ENCODE peak calls at places on chromosomes 13 and 19, in nine cellular contexts. U, W, G, P, Z, D, X, N and F are unnamed samples.

GRCh38 chr13:64369121-64369520 is 2861.0 kb downstream of the PCDH9 start:
- DNase-seq in W (no peak), U (no peak), G (no peak), D (no peak), X (no peak), Z (no peak), P (no peak), N (no peak), F (no peak)

GRCh38 chr13:45361596-45362206 is 20.7 kb upstream of the TPT1 start:
- DNase-seq in P (no peak), N (no peak), Z (no peak), W (peak), X (no peak), U (no peak), G (no peak), D (peak), F (no peak)

GRCh38 chr13:20546559-20546958 is 20.4 kb upstream of the IFT88 start:
- DNase-seq in U (no peak), X (no peak), D (no peak), N (no peak), W (no peak), G (no peak), P (no peak), Z (no peak), F (no peak)

GRCh38 chr19:2733930-2734588 is 5.8 kb downstream of the SLC39A3 start:
- DNase-seq in G (no peak), X (no peak), P (no peak), U (no peak), Z (no peak), N (no peak), W (no peak), D (no peak), F (no peak)

GRCh38 chr19:48461982-48462655 is 6.7 kb downstream of the KCNJ14 start:
- DNase-seq in P (no peak), D (no peak), X (no peak), W (no peak), N (peak), G (no peak), U (no peak), Z (no peak), F (no peak)

GRCh38 chr19:17469092-17469370 is 1.3 kb upstream of the SLC27A1 start:
- DNase-seq in G (no peak), U (no peak), P (no peak), Z (no peak), X (no peak), N (no peak), D (no peak), W (no peak), F (no peak)

GRCh38 chr19:15623711-15624318 is 8.8 kb downstream of the CYP4F8 start:
- DNase-seq in D (no peak), W (peak), N (no peak), P (no peak), U (no peak), Z (no peak), X (no peak), G (no peak), F (no peak)

GRCh38 chr19:4455742-4456565 is 1.6 kb downstream of the UBXN6 start:
- DNase-seq in X (peak), N (no peak), D (peak), U (no peak), P (no peak), G (no peak), Z (no peak), W (peak), F (no peak)

GRCh38 chr13:48221301-48222190 is 11.5 kb upstream of the ITM2B start:
- DNase-seq in U (no peak), W (no peak), D (peak), N (no peak), G (no peak), Z (no peak), X (no peak), P (no peak), F (no peak)

GRCh38 chr19:50419022-50419579 is 363 bp downstream of the SPIB start:
- DNase-seq in W (no peak), Z (no peak), D (no peak), N (no peak), X (no peak), P (no peak), U (no peak), G (no peak), F (no peak)

GRCh38 chr13:49869514-49869913 is 66.6 kb downstream of the SPRYD7 start:
- DNase-seq in X (peak), U (no peak), G (no peak), W (peak), D (no peak), P (peak), Z (no peak), N (no peak), F (peak)

GRCh38 chr13:42985312-42986175 is 6.5 kb downstream of the EPSTI1 start:
- DNase-seq in W (no peak), X (no peak), N (no peak), U (no peak), D (peak), P (no peak), Z (no peak), G (no peak), F (no peak)

GRCh38 chr13:38954291-38954690 is 36.3 kb downstream of the STOML3 start:
- DNase-seq in G (no peak), D (no peak), P (no peak), U (no peak), W (peak), X (no peak), N (no peak), Z (no peak), F (no peak)

GRCh38 chr13:49214917-49215376 is 5.2 kb upstream of the MLNR start:
- DNase-seq in X (no peak), W (peak), G (no peak), U (no peak), P (no peak), N (no peak), D (peak), Z (no peak), F (no peak)